ENCODE peak calls at places on chromosomes 4 and X, in eight cellular contexts. One of them, this sample, is unnamed. For H3K4me1 and H3K27me3, the result is how much of the 10 kb centered on the place peaks cover.

GRCh38 chr4:126757219-126757618 is 875.5 kb upstream of the INTU start:
- DNase-seq in H1: no peak
- DNase-seq in psoas muscle: no peak
- DNase-seq in fibroblast of lung: peak
- DNase-seq in thoracic aorta: no peak
- DNase-seq in A673: no peak
- DNase-seq in tibial nerve: no peak
- DNase-seq in IMR-90: peak
- DNase-seq in this sample: no peak

GRCh38 chrX:106619797-106620196 is 8.0 kb downstream of the RADX start:
- DNase-seq in H1: no peak
- DNase-seq in psoas muscle: no peak
- DNase-seq in fibroblast of lung: peak
- DNase-seq in thoracic aorta: no peak
- DNase-seq in A673: no peak
- DNase-seq in tibial nerve: no peak
- DNase-seq in IMR-90: peak
- DNase-seq in this sample: peak

GRCh38 chr4:155629183-155629825 is 37.3 kb upstream of the GUCY1A1 start:
- DNase-seq in H1: no peak
- DNase-seq in psoas muscle: no peak
- DNase-seq in fibroblast of lung: peak
- DNase-seq in thoracic aorta: no peak
- DNase-seq in A673: peak
- DNase-seq in tibial nerve: no peak
- DNase-seq in IMR-90: peak
- DNase-seq in this sample: no peak

GRCh38 chr4:83560523-83560922 is 24.6 kb downstream of the GPAT3 start:
- DNase-seq in H1: no peak
- DNase-seq in psoas muscle: no peak
- DNase-seq in fibroblast of lung: no peak
- DNase-seq in thoracic aorta: no peak
- DNase-seq in A673: no peak
- DNase-seq in tibial nerve: no peak
- DNase-seq in IMR-90: no peak
- DNase-seq in this sample: no peak

GRCh38 chr4:74933562-74934015 is 673 bp downstream of the PARM1 start:
- DNase-seq in H1: no peak
- DNase-seq in psoas muscle: peak
- DNase-seq in fibroblast of lung: peak
- DNase-seq in thoracic aorta: no peak
- DNase-seq in A673: peak
- DNase-seq in tibial nerve: no peak
- DNase-seq in IMR-90: no peak
- DNase-seq in this sample: no peak

GRCh38 chr4:112031712-112032328 is 113.4 kb upstream of the FAM241A start:
- DNase-seq in H1: no peak
- DNase-seq in psoas muscle: no peak
- DNase-seq in fibroblast of lung: peak
- DNase-seq in thoracic aorta: no peak
- DNase-seq in A673: peak
- DNase-seq in tibial nerve: peak
- DNase-seq in IMR-90: peak
- DNase-seq in this sample: peak

GRCh38 chr4:150216725-150217124 is 138.5 kb downstream of the DCLK2 start:
- DNase-seq in H1: no peak
- DNase-seq in psoas muscle: no peak
- DNase-seq in fibroblast of lung: no peak
- DNase-seq in thoracic aorta: no peak
- DNase-seq in A673: peak
- DNase-seq in tibial nerve: no peak
- DNase-seq in IMR-90: no peak
- DNase-seq in this sample: no peak

GRCh38 chrX:44072631-44073030 is 99.4 kb upstream of the NDP start:
- DNase-seq in H1: no peak
- DNase-seq in psoas muscle: no peak
- DNase-seq in fibroblast of lung: peak
- DNase-seq in thoracic aorta: no peak
- DNase-seq in A673: no peak
- DNase-seq in tibial nerve: no peak
- DNase-seq in IMR-90: no peak
- DNase-seq in this sample: no peak

GRCh38 chrX:70354726-70355125 is 64.8 kb downstream of the KIF4A start:
- DNase-seq in H1: no peak
- DNase-seq in psoas muscle: no peak
- DNase-seq in fibroblast of lung: peak
- DNase-seq in thoracic aorta: no peak
- DNase-seq in A673: no peak
- DNase-seq in tibial nerve: no peak
- DNase-seq in IMR-90: no peak
- DNase-seq in this sample: no peak

GRCh38 chrX:2351321-2351720 is 149.5 kb downstream of the DHRSX start:
- DNase-seq in H1: no peak
- DNase-seq in psoas muscle: no peak
- DNase-seq in fibroblast of lung: peak
- DNase-seq in thoracic aorta: no peak
- DNase-seq in A673: no peak
- DNase-seq in tibial nerve: no peak
- DNase-seq in IMR-90: peak
- DNase-seq in this sample: no peak

GRCh38 chrX:132776486-132777210 is 181.8 kb downstream of the HS6ST2 start:
- DNase-seq in H1: no peak
- DNase-seq in psoas muscle: no peak
- DNase-seq in fibroblast of lung: peak
- DNase-seq in thoracic aorta: no peak
- DNase-seq in A673: no peak
- DNase-seq in tibial nerve: no peak
- DNase-seq in IMR-90: no peak
- DNase-seq in this sample: no peak

GRCh38 chr4:89134775-89135319 is 23.5 kb downstream of the TIGD2 start:
- DNase-seq in H1: no peak
- DNase-seq in psoas muscle: no peak
- DNase-seq in fibroblast of lung: peak
- DNase-seq in thoracic aorta: no peak
- DNase-seq in A673: peak
- DNase-seq in tibial nerve: peak
- DNase-seq in IMR-90: peak
- DNase-seq in this sample: no peak

GRCh38 chr4:36815536-36815935 is 429.0 kb upstream of the NWD2 start:
- DNase-seq in H1: no peak
- DNase-seq in psoas muscle: no peak
- DNase-seq in fibroblast of lung: no peak
- DNase-seq in thoracic aorta: no peak
- DNase-seq in A673: no peak
- DNase-seq in tibial nerve: no peak
- DNase-seq in IMR-90: no peak
- DNase-seq in this sample: peak

GRCh38 chr4:129543299-129543698 is 447.3 kb downstream of the C4orf33 start:
- DNase-seq in H1: no peak
- DNase-seq in psoas muscle: no peak
- DNase-seq in fibroblast of lung: no peak
- DNase-seq in thoracic aorta: no peak
- DNase-seq in A673: no peak
- DNase-seq in tibial nerve: no peak
- DNase-seq in IMR-90: no peak
- DNase-seq in this sample: no peak

GRCh38 chr4:11605597-11605996 is 176.9 kb upstream of the HS3ST1 start:
- DNase-seq in H1: no peak
- DNase-seq in psoas muscle: no peak
- DNase-seq in fibroblast of lung: no peak
- DNase-seq in thoracic aorta: no peak
- DNase-seq in A673: no peak
- DNase-seq in tibial nerve: no peak
- DNase-seq in IMR-90: peak
- DNase-seq in this sample: no peak

GRCh38 chr4:4185528-4185927 is 41.2 kb downstream of the OTOP1 start:
- DNase-seq in H1: no peak
- DNase-seq in psoas muscle: no peak
- DNase-seq in fibroblast of lung: no peak
- DNase-seq in thoracic aorta: no peak
- DNase-seq in A673: no peak
- DNase-seq in tibial nerve: no peak
- DNase-seq in IMR-90: no peak
- DNase-seq in this sample: no peak

DNA sequence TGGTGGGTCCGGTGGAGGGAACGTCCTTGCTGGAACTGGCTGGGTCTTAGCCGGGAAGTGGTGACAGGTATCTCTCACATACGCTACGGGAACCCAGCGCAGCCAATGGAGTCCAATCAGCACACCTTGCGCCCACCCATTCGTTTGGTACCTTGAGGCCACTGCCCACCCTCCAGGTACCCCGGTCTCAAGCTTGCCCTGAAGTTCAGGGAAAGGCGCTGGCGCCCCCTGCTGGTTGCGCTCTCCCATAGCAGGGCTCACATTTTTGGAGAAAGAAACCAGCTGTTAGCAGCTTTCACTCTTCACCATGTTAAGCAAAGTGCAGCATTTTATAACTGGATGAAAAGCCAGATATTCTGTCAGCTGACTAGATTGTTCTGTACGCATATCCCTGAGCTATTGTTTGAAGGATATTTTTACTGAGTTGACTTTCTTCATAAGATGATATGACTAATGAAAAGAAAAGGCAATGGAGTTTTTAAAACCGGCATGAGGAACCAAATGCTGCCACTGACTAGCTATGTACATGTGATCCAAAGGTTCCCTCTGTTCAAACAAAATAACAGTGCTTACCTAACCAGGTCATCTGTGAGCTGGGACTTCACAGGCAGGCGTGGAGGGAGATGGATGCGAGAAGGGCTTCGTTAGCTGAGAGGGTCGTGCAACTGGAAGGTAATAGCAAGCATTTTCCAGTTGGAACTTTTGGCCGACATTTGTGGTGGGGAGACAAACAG is 43.7 kb downstream of the OTOP1 start:
- DNase-seq in H1: peak
- DNase-seq in psoas muscle: no peak
- DNase-seq in fibroblast of lung: no peak
- DNase-seq in thoracic aorta: no peak
- DNase-seq in A673: peak
- DNase-seq in tibial nerve: no peak
- DNase-seq in IMR-90: no peak
- DNase-seq in this sample: no peak
- TF ChIP-seq CTCF in H1: peak
- TF ChIP-seq CTCF in psoas muscle: peak
- TF ChIP-seq CTCF in fibroblast of lung: peak
- TF ChIP-seq CTCF in thoracic aorta: no peak
- TF ChIP-seq CTCF in A673: peak
- TF ChIP-seq CTCF in tibial nerve: peak
- TF ChIP-seq CTCF in IMR-90: peak
- TF ChIP-seq CTCF in this sample: peak

GRCh38 chr4:121690001-121690400 is 6.8 kb downstream of the ANXA5 start:
- DNase-seq in H1: no peak
- DNase-seq in psoas muscle: no peak
- DNase-seq in fibroblast of lung: peak
- DNase-seq in thoracic aorta: no peak
- DNase-seq in A673: no peak
- DNase-seq in tibial nerve: no peak
- DNase-seq in IMR-90: peak
- DNase-seq in this sample: no peak
- H3K4me1 ChIP-seq in H1: under half
- H3K4me1 ChIP-seq in psoas muscle: half or more
- H3K4me1 ChIP-seq in fibroblast of lung: under half
- H3K4me1 ChIP-seq in thoracic aorta: half or more
- H3K4me1 ChIP-seq in A673: half or more
- H3K4me1 ChIP-seq in tibial nerve: half or more
- H3K4me1 ChIP-seq in IMR-90: under half
- H3K4me1 ChIP-seq in this sample: half or more

GRCh38 chrX:40106677-40107290 is 9.0 kb upstream of the BCOR start:
- DNase-seq in H1: no peak
- DNase-seq in psoas muscle: no peak
- DNase-seq in fibroblast of lung: no peak
- DNase-seq in thoracic aorta: no peak
- DNase-seq in A673: no peak
- DNase-seq in tibial nerve: no peak
- DNase-seq in IMR-90: no peak
- DNase-seq in this sample: no peak

GRCh38 chrX:40104649-40105015 is 6.9 kb upstream of the BCOR start:
- DNase-seq in H1: no peak
- DNase-seq in psoas muscle: peak
- DNase-seq in fibroblast of lung: peak
- DNase-seq in thoracic aorta: no peak
- DNase-seq in A673: no peak
- DNase-seq in tibial nerve: no peak
- DNase-seq in IMR-90: peak
- DNase-seq in this sample: no peak

GRCh38 chrX:40103565-40104323 is 6.0 kb upstream of the BCOR start:
- DNase-seq in H1: no peak
- DNase-seq in psoas muscle: no peak
- DNase-seq in fibroblast of lung: no peak
- DNase-seq in thoracic aorta: no peak
- DNase-seq in A673: no peak
- DNase-seq in tibial nerve: no peak
- DNase-seq in IMR-90: no peak
- DNase-seq in this sample: no peak

GRCh38 chrX:40105791-40106676 is 8.3 kb upstream of the BCOR start:
- DNase-seq in H1: peak
- DNase-seq in psoas muscle: peak
- DNase-seq in fibroblast of lung: peak
- DNase-seq in thoracic aorta: no peak
- DNase-seq in A673: peak
- DNase-seq in tibial nerve: peak
- DNase-seq in IMR-90: no peak
- DNase-seq in this sample: peak

DNA sequence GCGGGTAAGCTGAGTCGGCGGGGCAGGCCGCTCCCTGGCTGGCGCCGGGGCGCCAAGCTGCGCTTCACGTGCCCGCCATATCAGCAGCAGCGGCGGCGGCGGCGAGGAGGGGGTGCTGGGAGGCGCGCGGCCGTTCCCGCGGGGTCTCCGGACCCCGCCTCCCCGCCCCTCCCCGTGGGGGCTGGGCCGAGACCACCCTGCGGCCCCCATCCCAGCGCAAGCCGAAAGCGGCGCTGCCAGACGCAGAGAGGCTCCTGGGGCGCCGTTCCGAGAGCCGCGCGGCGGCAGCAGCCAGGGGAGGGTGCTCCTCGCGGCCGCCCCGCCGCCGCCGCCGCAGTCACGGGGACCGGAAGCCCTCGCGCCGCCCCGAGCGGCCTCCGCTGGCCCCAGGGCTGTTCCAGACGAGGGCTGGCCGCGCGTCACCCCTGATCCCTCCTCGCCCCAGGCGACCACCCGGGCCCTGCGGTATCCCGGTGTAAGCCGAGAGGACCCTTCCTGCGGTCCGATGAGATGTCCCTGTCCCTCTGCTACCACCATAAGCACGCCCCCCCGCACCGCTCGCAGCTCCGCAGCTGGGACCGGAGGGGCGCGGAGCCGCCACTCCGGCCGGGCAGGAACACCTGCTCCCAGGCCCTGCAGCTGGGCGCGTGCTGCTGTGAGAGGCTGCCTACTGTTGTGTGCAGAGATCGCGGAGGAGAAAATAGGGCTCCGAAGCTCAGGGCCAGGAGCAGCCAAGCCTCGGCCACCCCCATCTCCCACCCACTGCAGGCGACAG is 7.4 kb upstream of the BCOR start:
- DNase-seq in H1: peak
- DNase-seq in psoas muscle: peak
- DNase-seq in fibroblast of lung: peak
- DNase-seq in thoracic aorta: no peak
- DNase-seq in A673: no peak
- DNase-seq in tibial nerve: no peak
- DNase-seq in IMR-90: no peak
- DNase-seq in this sample: no peak
- H3K27me3 ChIP-seq in H1: under half
- H3K27me3 ChIP-seq in psoas muscle: under half
- H3K27me3 ChIP-seq in fibroblast of lung: under half
- H3K27me3 ChIP-seq in thoracic aorta: under half
- H3K27me3 ChIP-seq in A673: under half
- H3K27me3 ChIP-seq in tibial nerve: half or more
- H3K27me3 ChIP-seq in IMR-90: under half
- H3K27me3 ChIP-seq in this sample: under half

GRCh38 chr4:40915318-40916217 is 165.8 kb downstream of the NSUN7 start:
- DNase-seq in H1: no peak
- DNase-seq in psoas muscle: no peak
- DNase-seq in fibroblast of lung: peak
- DNase-seq in thoracic aorta: no peak
- DNase-seq in A673: peak
- DNase-seq in tibial nerve: no peak
- DNase-seq in IMR-90: peak
- DNase-seq in this sample: no peak
- TF ChIP-seq CTCF in H1: no peak
- TF ChIP-seq CTCF in psoas muscle: no peak
- TF ChIP-seq CTCF in fibroblast of lung: no peak
- TF ChIP-seq CTCF in thoracic aorta: no peak
- TF ChIP-seq CTCF in A673: no peak
- TF ChIP-seq CTCF in tibial nerve: no peak
- TF ChIP-seq CTCF in IMR-90: no peak
- TF ChIP-seq CTCF in this sample: no peak